ENCODE peak calls at places on chromosomes 1 and 21, in eight cellular contexts. K is CD8-positive, alpha-beta T cell; Q is heart left ventricle; P is right atrium auricular region; O is ovary; F is tibial artery; R is psoas muscle; H is lung. V is an unnamed sample.
A peak's percentile ranks its signal among the peaks of the same experiment; 100 is the strongest.

GRCh38 chr1:172203135-172203823 is 217.2 kb upstream of the C1orf105 start:
- DNase-seq in K (no peak), Q (no peak), P (no peak), O (no peak), F (no peak), R (no peak), H (no peak), V (no peak)

GRCh38 chr1:165816801-165817497 is 10.5 kb upstream of the UCK2 start:
- DNase-seq in K (no peak), Q (no peak), P (no peak), O (no peak), F (no peak), R (no peak), H (no peak), V (no peak)

GRCh38 chr1:161133220-161133740 is 813 bp upstream of the DEDD start:
- DNase-seq in K (no peak), Q (no peak), P (no peak), O (no peak), F (no peak), R (no peak), H (no peak), V (no peak)

GRCh38 chr21:19609611-19610010 is 1206.0 kb upstream of the TMPRSS15 start:
- DNase-seq in K (no peak), Q (no peak), P (no peak), O (no peak), F (no peak), R (no peak), H (no peak), V (no peak)

GRCh38 chr1:17167783-17168479 is 37.0 kb upstream of the PADI1 start:
- DNase-seq in K (no peak), Q (no peak), P (no peak), O (no peak), F (no peak), R (no peak), H (no peak), V (no peak)

GRCh38 chr1:247487057-247487456 is 29.2 kb upstream of the OR2B11 start:
- DNase-seq in K (peak; percentile 19), Q (no peak), P (no peak), O (no peak), F (no peak), R (no peak), H (no peak), V (no peak)

GRCh38 chr1:45356186-45356585 is 15.9 kb upstream of the MUTYH start:
- DNase-seq in K (no peak), Q (no peak), P (no peak), O (no peak), F (no peak), R (no peak), H (no peak), V (no peak)

GRCh38 chr1:159779403-159779851 is 1.3 kb upstream of the DUSP23 start:
- DNase-seq in K (no peak), Q (no peak), P (no peak), O (peak; percentile 52), F (peak; percentile 31), R (peak; percentile 81), H (no peak), V (no peak)

GRCh38 chr1:80540149-80540548 is 1260.6 kb upstream of the ADGRL2 start:
- DNase-seq in K (no peak), Q (no peak), P (no peak), O (no peak), F (no peak), R (no peak), H (no peak), V (no peak)

GRCh38 chr21:32653326-32653901 is 41.2 kb upstream of the CFAP298 start:
- DNase-seq in K (no peak), Q (no peak), P (no peak), O (no peak), F (no peak), R (no peak), H (no peak), V (no peak)

GRCh38 chr1:18484726-18485125 is 4.0 kb downstream of the KLHDC7A start:
- DNase-seq in K (no peak), Q (no peak), P (no peak), O (no peak), F (no peak), R (no peak), H (no peak), V (no peak)

GRCh38 chr1:162632743-162633326 is 571 bp downstream of the DDR2 start:
- DNase-seq in K (no peak), Q (peak; percentile 28), P (no peak), O (no peak), F (no peak), R (no peak), H (no peak), V (no peak)

DNA sequence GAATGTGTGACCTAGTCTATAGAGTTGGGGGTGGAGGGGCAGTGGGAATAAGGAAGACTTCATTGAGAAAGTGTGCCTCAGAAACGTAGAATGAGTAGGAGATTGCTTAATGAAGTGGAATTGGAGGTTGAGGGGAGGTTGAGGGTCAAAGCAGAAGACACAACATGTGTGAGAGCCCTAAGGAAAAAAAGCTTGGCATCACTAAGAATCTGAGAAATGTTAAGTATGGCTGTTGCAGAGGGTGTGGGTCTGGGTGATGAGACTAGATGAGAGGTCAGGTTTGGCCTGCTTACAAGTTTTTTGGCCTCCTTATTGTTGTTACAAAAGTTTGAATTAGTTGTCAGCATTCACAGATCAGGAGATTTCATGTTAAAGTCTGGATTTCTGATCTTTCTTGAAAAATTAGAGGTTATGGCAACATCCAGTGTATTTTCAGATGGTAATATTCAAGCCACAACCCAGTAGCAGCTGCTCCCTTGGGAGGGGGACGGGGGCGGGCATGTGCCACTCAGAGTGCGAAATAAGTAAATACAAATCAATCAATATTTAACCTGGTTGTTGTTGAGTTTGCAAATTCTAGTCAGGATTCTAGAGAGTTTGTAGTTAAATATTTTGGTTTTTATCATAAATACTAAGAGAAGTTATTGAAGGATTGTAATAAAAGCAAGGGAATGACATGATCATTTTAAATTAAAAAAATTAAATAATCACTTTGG is 4.3 kb downstream of the MAN1A2 start:
- DNase-seq in K (no peak), Q (no peak), P (no peak), O (no peak), F (no peak), R (no peak), H (no peak), V (no peak)
- H3K4me3 ChIP-seq in K (no peak overlapping the region), Q (no peak overlapping the region), P (no peak overlapping the region), O (no peak overlapping the region), F (no peak overlapping the region), R (peak overlapping the region; percentile 71), H (no peak overlapping the region), V (peak overlapping the region; percentile 91)

DNA sequence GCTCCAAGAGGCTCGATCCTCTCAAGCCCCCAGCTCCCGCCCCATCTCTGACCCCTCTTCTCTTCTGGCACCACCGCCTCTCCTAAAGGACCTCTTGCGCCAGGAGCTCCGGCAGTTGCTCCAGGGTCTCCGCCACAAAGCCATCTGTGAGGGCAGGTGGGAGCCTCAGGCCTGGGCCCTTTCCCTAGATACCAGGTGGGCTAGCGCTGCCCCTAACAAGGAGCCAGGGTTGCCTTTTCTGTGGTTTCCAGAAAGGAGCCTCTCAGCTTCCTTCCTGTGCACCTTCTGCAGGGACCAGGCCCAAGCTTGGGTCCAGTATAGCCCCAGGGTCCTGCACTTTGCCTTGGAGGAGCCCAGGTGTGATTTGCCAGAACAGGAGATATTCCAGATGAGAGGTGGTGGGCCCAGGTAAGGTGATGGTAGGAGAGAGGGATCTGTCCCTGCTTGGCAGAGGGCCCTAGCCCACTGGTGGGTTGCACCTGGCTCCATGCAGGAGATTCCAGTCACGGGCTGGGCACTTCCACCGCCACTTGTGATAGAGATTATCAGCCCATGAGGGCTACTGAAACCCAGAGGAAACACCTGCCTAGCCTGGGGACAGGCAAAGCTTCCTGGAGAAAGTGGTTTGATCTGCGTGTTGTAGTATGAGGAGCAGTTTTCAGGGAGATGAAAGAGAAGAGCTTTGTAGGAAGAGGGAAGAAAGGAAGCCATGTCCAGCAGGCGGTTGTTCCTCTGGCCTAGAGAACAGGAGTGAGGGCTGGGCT is 1.0 kb downstream of the CCDC24 start:
- DNase-seq in K (no peak), Q (no peak), P (no peak), O (no peak), F (no peak), R (no peak), H (no peak), V (no peak)
- H3K27ac ChIP-seq in K (no peak overlapping the region), Q (no peak overlapping the region), P (peak overlapping the region; percentile 50), O (no peak overlapping the region), F (peak overlapping the region; percentile 79), R (no peak overlapping the region), H (no peak overlapping the region), V (peak overlapping the region; percentile 89)

DNA sequence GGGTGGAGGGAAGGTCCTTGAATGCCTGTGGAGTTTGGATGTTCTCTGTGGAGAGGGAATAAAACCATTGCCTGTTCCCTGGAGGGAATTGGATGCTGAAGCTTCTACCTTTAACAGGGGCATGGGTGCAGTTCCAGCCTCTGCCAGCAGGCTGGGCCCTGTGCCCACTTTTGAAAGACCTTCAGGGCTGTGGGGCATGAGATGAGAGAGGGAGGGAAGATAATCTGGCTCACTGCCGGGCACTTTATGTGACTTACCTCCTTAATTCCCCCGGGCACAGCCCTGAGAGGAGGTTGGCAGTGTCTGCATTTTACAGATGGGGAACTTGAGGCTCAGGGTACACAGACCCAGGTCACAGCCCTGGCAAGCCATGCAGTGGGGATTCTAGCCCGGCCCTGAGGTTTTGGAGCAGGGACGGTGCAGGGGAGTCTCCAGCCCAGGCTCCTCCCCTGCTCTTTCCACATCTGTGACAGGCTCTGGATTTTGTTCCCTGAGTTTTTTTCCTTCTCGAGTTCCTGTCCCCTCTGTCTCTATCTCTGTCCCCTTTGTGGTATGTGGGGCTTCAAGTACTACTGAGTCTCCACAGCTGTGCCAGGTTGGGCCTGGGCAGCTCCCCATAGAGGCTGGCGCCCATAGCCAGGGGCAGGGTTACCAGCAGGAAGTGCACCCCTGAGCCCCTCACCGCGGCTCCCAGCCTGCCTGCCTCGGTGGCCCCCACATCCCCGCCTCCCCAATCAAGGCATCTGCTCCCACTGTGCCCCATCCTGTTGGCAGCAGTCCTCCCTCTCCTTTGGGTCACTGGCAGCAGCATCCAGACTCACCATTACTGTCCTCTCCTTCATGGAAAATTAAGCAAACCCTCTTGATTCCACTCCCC is 14.0 kb upstream of the THEMIS2 start:
- DNase-seq in K (peak; percentile 82), Q (peak; percentile 81), P (peak; percentile 90), O (peak; percentile 85), F (peak; percentile 88), R (peak; percentile 85), H (peak; percentile 89), V (no peak)
- TF ChIP-seq CTCF in K (peak; percentile 100), Q (peak; percentile 90), P (peak; percentile 85), O (peak; percentile 61), F (peak; percentile 89), R (peak; percentile 87), H (peak; percentile 98), V (peak; percentile 88)

DNA sequence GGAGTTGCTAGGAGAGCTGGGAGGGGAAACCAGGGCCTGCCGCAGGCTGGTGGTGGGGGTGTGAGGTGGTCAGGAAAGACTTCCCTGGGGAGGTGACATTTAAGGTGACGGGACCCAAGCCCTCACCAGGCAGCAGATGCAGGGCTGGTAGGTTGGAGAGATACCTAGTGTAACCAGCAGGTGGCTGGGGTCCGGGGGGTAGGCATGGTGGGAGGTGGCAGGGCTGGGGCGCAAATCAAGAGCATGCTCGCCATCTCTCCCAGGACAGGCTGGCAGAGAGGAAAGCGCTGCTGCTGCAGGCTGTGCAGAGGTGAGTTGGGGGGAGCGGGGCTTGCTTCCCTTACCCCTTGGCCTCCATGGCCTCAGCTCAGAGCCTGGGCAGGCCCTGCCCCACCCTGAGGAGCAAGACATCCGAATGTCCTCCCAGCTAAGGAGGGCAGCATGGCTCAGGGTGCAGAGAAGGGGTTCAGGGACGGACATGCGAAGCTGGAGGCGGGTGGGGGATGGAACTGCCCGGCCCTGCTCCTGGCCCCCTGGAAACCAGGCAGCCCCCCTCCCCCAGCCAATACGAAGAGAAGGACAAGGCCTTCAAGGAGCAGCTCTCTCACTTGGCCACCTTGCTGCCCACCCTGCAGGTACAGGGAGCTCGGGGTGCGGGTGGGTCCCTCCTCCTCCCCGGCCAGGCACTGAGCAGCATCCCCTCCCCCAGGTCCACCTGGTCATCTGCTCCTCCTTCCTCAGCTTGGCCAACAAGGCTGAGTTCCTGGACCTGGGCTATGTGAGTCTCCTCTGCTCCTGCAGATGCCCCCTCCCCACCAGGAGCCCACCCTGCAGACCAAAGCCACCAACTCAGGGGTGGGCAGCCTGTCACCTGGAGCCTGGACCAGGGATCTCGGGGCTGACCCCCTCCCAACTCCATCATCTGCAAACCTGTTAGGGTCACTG is 4.0 kb downstream of the RNF207 start:
- DNase-seq in K (no peak), Q (no peak), P (no peak), O (no peak), F (no peak), R (no peak), H (no peak), V (no peak)
- H3K4me3 ChIP-seq in K (no peak overlapping the region), Q (peak overlapping the region; percentile 51), P (peak overlapping the region; percentile 53), O (no peak overlapping the region), F (no peak overlapping the region), R (peak overlapping the region; percentile 65), H (no peak overlapping the region), V (peak overlapping the region; percentile 72)

V was measured in coronary artery.